ENCODE peak calls at places on chromosomes 11 and 22, in ten cellular contexts. G is dorsolateral prefrontal cortex, S is fibroblast of lung, H is body of pancreas, L is thyroid gland, V is mammary epithelial cell, X is Peyer's patch, E is left ventricle myocardium inferior, R is IMR-90, K is PC-9. D is an unnamed sample.

GRCh38 chr22:22406445-22406844 is 102.1 kb downstream of the ZNF280B start:
- DNase-seq in G (no peak), S (no peak), H (no peak), L (no peak), V (no peak), X (no peak), E (no peak), R (no peak), K (no peak), D (no peak)

GRCh38 chr11:73570415-73571114 is 27.3 kb downstream of the FAM168A start:
- DNase-seq in G (no peak), S (peak; percentile 84), H (no peak), L (peak; percentile 67), V (peak; percentile 99), X (no peak), E (no peak), R (peak; percentile 72), K (peak; percentile 62), D (peak; percentile 76)

GRCh38 chr22:50292643-50293440 is 14.6 kb downstream of the PLXNB2 start:
- DNase-seq in G (no peak), S (no peak), H (no peak), L (peak; percentile 70), V (no peak), X (peak; percentile 78), E (no peak), R (no peak), K (no peak), D (no peak)

GRCh38 chr11:10878408-10879214 is 20.8 kb upstream of the ZBED5 start:
- DNase-seq in G (no peak), S (peak; percentile 58), H (no peak), L (peak; percentile 16), V (peak; percentile 52), X (no peak), E (no peak), R (peak; percentile 72), K (no peak), D (no peak)

GRCh38 chr22:37425800-37426531 is 1.3 kb downstream of the ELFN2 start:
- DNase-seq in G (no peak), S (peak; percentile 81), H (no peak), L (no peak), V (peak; percentile 69), X (no peak), E (no peak), R (peak; percentile 45), K (peak; percentile 22), D (no peak)

GRCh38 chr22:32809786-32810185 is 8.3 kb downstream of the TIMP3 start:
- DNase-seq in G (no peak), S (no peak), H (no peak), L (no peak), V (no peak), X (no peak), E (no peak), R (no peak), K (no peak), D (no peak)

GRCh38 chr11:65147352-65148075 is 13.2 kb upstream of the SYVN1 start:
- DNase-seq in G (no peak), S (no peak), H (no peak), L (no peak), V (no peak), X (no peak), E (no peak), R (no peak), K (no peak), D (no peak)

GRCh38 chr22:50548046-50548912 is 2.6 kb downstream of the KLHDC7B start:
- DNase-seq in G (no peak), S (no peak), H (peak; percentile 39), L (peak; percentile 39), V (no peak), X (peak; percentile 77), E (no peak), R (no peak), K (no peak), D (no peak)

GRCh38 chr22:25903294-25903693 is 161.3 kb downstream of the MYO18B start:
- DNase-seq in G (no peak), S (no peak), H (no peak), L (no peak), V (no peak), X (no peak), E (no peak), R (no peak), K (no peak), D (no peak)

GRCh38 chr11:44005956-44006355 is 41.8 kb upstream of the ACCSL start:
- DNase-seq in G (no peak), S (no peak), H (no peak), L (no peak), V (no peak), X (no peak), E (no peak), R (no peak), K (no peak), D (no peak)

GRCh38 chr11:12723410-12724297 is 49.4 kb downstream of the TEAD1 start:
- DNase-seq in G (no peak), S (peak; percentile 70), H (no peak), L (peak; percentile 40), V (peak; percentile 88), X (no peak), E (no peak), R (peak; percentile 45), K (peak; percentile 48), D (peak; percentile 89)

GRCh38 chr22:44191036-44191454 is 10.3 kb downstream of the PARVG start:
- DNase-seq in G (no peak), S (peak; percentile 37), H (no peak), L (no peak), V (peak; percentile 25), X (peak; percentile 23), E (no peak), R (no peak), K (no peak), D (no peak)

GRCh38 chr11:1639102-1639620 is 9.6 kb downstream of the KRTAP5-5 start:
- DNase-seq in G (no peak), S (no peak), H (no peak), L (no peak), V (no peak), X (no peak), E (peak; percentile 63), R (no peak), K (no peak), D (no peak)

GRCh38 chr22:41523464-41524221 is 20.6 kb downstream of the POLR3H start:
- DNase-seq in G (no peak), S (peak; percentile 55), H (no peak), L (no peak), V (no peak), X (no peak), E (peak; percentile 55), R (peak; percentile 89), K (no peak), D (no peak)

GRCh38 chr11:128569291-128569690 is 18.1 kb downstream of the ETS1 start:
- DNase-seq in G (no peak), S (no peak), H (no peak), L (no peak), V (no peak), X (no peak), E (no peak), R (no peak), K (no peak), D (no peak)

GRCh38 chr11:128565881-128566280 is 21.5 kb downstream of the ETS1 start:
- DNase-seq in G (no peak), S (no peak), H (no peak), L (no peak), V (no peak), X (no peak), E (no peak), R (no peak), K (no peak), D (no peak)

GRCh38 chr11:128568166-128568778 is 19.1 kb downstream of the ETS1 start:
- DNase-seq in G (no peak), S (no peak), H (no peak), L (no peak), V (peak; percentile 26), X (no peak), E (peak; percentile 28), R (no peak), K (no peak), D (no peak)

GRCh38 chr11:128564642-128565245 is 22.6 kb downstream of the ETS1 start:
- DNase-seq in G (no peak), S (no peak), H (no peak), L (no peak), V (no peak), X (no peak), E (no peak), R (no peak), K (no peak), D (no peak)

GRCh38 chr11:128567130-128567529 is 20.2 kb downstream of the ETS1 start:
- DNase-seq in G (no peak), S (no peak), H (no peak), L (no peak), V (no peak), X (no peak), E (no peak), R (no peak), K (no peak), D (no peak)
- H3K27me3 ChIP-seq in G (no peaks in the 10 kb centered on the region), S (no peaks in the 10 kb centered on the region), H (no peaks in the 10 kb centered on the region), L (no peaks in the 10 kb centered on the region), V (no peaks in the 10 kb centered on the region), X (no peaks in the 10 kb centered on the region), E (no peaks in the 10 kb centered on the region), R (peaks cover 12% of the 10 kb centered on the region), K (no peaks in the 10 kb centered on the region), D (no peaks in the 10 kb centered on the region)

GRCh38 chr11:118791015-118791960 is at the start of gene DDX6:
- DNase-seq in G (peak; percentile 83), S (peak; percentile 89), H (peak; percentile 93), L (peak; percentile 91), V (peak; percentile 81), X (peak; percentile 90), E (peak; percentile 93), R (peak; percentile 86), K (peak; percentile 85), D (no peak)
- TF ChIP-seq CTCF in G (peak; percentile 37), S (peak; percentile 38), H (no peak), L (no peak), V (no peak), X (peak; percentile 39), E (peak; percentile 44), R (peak; percentile 50), K (peak; percentile 53), D (peak; percentile 38)

DNA sequence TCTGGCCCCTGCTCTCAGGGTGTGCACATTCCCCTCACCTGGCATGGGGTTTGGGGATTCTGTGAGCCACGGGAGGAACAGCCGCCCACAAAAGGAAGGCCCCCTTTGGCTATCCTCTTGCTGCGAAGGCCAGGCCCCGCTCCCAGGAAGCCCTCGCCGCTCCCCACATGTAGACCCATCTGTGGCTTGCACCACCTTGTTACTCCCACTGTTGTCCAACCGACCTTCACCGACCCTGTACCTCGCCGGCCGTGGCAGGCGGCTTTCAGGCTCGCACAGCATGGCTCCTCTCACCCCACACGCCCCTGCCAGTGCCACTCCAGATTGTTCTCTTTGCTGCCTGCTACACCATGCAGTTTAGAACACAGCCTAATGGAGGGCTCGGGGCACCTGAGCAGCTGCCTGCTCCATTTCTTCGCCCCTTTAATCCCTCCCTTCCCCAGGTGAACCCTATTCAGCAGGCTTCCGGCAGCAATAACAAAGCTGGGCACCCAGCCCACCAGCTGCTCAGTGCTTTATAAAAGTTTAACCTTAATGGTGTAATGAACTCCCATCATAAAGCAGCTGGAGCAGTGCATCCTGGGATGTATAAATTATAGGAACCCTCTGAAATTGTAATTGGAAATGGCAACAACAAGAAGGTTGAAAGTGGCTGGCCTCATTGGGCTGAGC is 10.7 kb downstream of the DAGLA start:
- DNase-seq in G (no peak), S (no peak), H (no peak), L (no peak), V (no peak), X (no peak), E (no peak), R (no peak), K (no peak), D (no peak)
- H3K27me3 ChIP-seq in G (no peaks in the 10 kb centered on the region), S (no peaks in the 10 kb centered on the region), H (no peaks in the 10 kb centered on the region), L (no peaks in the 10 kb centered on the region), V (no peaks in the 10 kb centered on the region), X (no peaks in the 10 kb centered on the region), E (no peaks in the 10 kb centered on the region), R (peaks cover 28% of the 10 kb centered on the region), K (no peaks in the 10 kb centered on the region), D (peaks cover 3% of the 10 kb centered on the region)

GRCh38 chr22:19473578-19473977 is 5.4 kb downstream of the UFD1 start:
- DNase-seq in G (no peak), S (no peak), H (no peak), L (no peak), V (no peak), X (no peak), E (no peak), R (no peak), K (no peak), D (no peak)
- TF ChIP-seq CTCF in G (no peak), S (peak; percentile 4), H (no peak), L (no peak), V (peak; percentile 14), X (no peak), E (no peak), R (no peak), K (no peak), D (peak; percentile 13)

D was measured in kidney epithelial cell.